ENCODE peak calls at places on chromosome X, in seven cellular contexts. R is AG04450, V is activated B cell treated with CpG ODN at 0.5 μM for 24 hours, X is astrocyte of the spinal cord, T is nephron progenitor cell, F is progenitor cell of endocrine pancreas, Q is cardiac fibroblast. N is an unnamed sample.

GRCh38 chrX:80812176-80812575 is 2.5 kb upstream of the BRWD3 start:
- DNase-seq in R (no peak), T (no peak), F (no peak), Q (peak), X (peak), V (no peak), N (peak)

GRCh38 chrX:40550069-40550468 is 30.7 kb upstream of the ATP6AP2 start:
- DNase-seq in F (no peak), R (no peak), T (no peak), Q (no peak), V (no peak), X (no peak), N (no peak)

GRCh38 chrX:13283512-13283911 is 36.3 kb downstream of the ATXN3L start:
- DNase-seq in Q (peak), X (no peak), T (no peak), R (no peak), V (no peak), F (no peak), N (no peak)

GRCh38 chrX:115958687-115959359 is 211.7 kb upstream of the AGTR2 start:
- DNase-seq in T (no peak), R (no peak), V (no peak), Q (no peak), X (no peak), F (no peak), N (no peak)

GRCh38 chrX:56248492-56248891 is 16.3 kb downstream of the KLF8 start:
- DNase-seq in F (peak), R (no peak), Q (peak), V (peak), T (peak), X (peak), N (no peak)

GRCh38 chrX:110951472-110952269 is 144.3 kb upstream of the PAK3 start:
- DNase-seq in R (no peak), T (no peak), V (no peak), Q (no peak), F (no peak), X (no peak), N (no peak)

GRCh38 chrX:93673869-93674271 is at the start of gene FAM133A:
- DNase-seq in V (no peak), F (no peak), X (peak), T (no peak), Q (peak), R (no peak), N (no peak)

GRCh38 chrX:136259543-136259942 is 8.3 kb upstream of the MAP7D3 start:
- DNase-seq in Q (peak), T (no peak), R (no peak), V (no peak), F (no peak), X (peak), N (no peak)

GRCh38 chrX:88604433-88605221 is 142.4 kb upstream of the CPXCR1 start:
- DNase-seq in R (no peak), X (peak), T (peak), F (peak), V (no peak), Q (peak), N (no peak)

GRCh38 chrX:136767104-136767941 is 13.4 kb downstream of the ARHGEF6 start:
- DNase-seq in V (peak), F (peak), X (peak), Q (peak), T (peak), R (no peak), N (peak)

GRCh38 chrX:26558719-26559386 is 342.9 kb downstream of the MAGEB5 start:
- DNase-seq in V (no peak), R (no peak), Q (no peak), T (no peak), X (no peak), F (no peak), N (no peak)

GRCh38 chrX:118373538-118373937 is 27.6 kb downstream of the WDR44 start:
- DNase-seq in Q (peak), T (no peak), F (no peak), R (no peak), X (no peak), V (no peak), N (no peak)

GRCh38 chrX:132292753-132293152 is 73.5 kb upstream of the RAP2C start:
- DNase-seq in F (no peak), Q (peak), V (no peak), R (peak), T (peak), X (peak), N (no peak)

GRCh38 chrX:120647127-120647526 is 17.3 kb upstream of the C1GALT1C1 start:
- DNase-seq in T (no peak), V (no peak), R (no peak), F (no peak), X (peak), Q (peak), N (no peak)

GRCh38 chrX:41824551-41824950 is 98.8 kb downstream of the CASK start:
- DNase-seq in R (no peak), F (no peak), V (no peak), X (peak), T (no peak), Q (peak), N (no peak)

GRCh38 chrX:14616876-14617275 is 87.5 kb downstream of the GLRA2 start:
- DNase-seq in X (no peak), T (no peak), R (peak), V (no peak), F (no peak), Q (peak), N (no peak)

GRCh38 chrX:114181195-114181594 is 402.7 kb upstream of the HTR2C start:
- DNase-seq in X (no peak), V (no peak), F (no peak), Q (no peak), T (no peak), R (no peak), N (no peak)

GRCh38 chrX:54029543-54030143 is 14.6 kb downstream of the PHF8 start:
- DNase-seq in X (no peak), Q (no peak), T (no peak), R (no peak), V (no peak), F (no peak), N (no peak)

GRCh38 chrX:134373736-134374135 is 86.2 kb upstream of the HPRT1 start:
- DNase-seq in T (no peak), X (no peak), V (no peak), R (no peak), F (no peak), Q (no peak), N (no peak)

GRCh38 chrX:400258-400657 is 13.6 kb upstream of the PPP2R3B start:
- DNase-seq in R (no peak), T (no peak), Q (no peak), X (no peak), V (no peak), F (no peak), N (no peak)
- TF ChIP-seq CTCF in R (no peak), T (no peak), Q (no peak), X (no peak), V (no peak), F (no peak), N (no peak)

GRCh38 chrX:48493890-48494364 is 14.9 kb upstream of the PORCN start:
- DNase-seq in F (no peak), X (peak), R (no peak), T (peak), Q (peak), V (no peak), N (no peak)
- TF ChIP-seq CTCF in F (peak), X (peak), R (peak), T (peak), Q (peak), V (no peak), N (no peak)

DNA sequence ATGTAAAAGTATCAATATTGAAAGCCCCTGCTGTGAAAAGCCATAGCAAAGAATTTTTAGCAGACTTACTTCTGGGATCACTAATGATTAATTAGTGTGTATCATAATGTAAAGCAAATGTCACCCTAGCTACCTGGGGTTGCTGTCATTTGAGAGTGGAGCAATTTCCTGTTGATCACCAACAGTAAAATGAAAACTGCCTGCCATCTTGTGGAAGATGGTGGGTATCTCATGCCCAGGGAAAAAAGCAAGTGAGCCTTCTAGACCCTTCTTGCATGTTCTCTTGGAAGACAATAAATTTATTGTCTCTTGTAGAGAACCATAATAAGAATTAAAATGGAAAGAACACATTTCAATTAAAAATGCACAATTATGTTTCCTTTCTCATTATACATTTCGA is 360.2 kb downstream of the ZIC3 start:
- DNase-seq in V (no peak), Q (no peak), F (no peak), R (no peak), X (peak), T (peak), N (no peak)
- TF ChIP-seq CTCF in V (no peak), Q (no peak), F (peak), R (no peak), X (peak), T (peak), N (no peak)

GRCh38 chrX:10006086-10006485 is 38.9 kb downstream of the CLDN34 start:
- DNase-seq in R (no peak), F (no peak), X (no peak), V (no peak), T (no peak), Q (no peak), N (no peak)
- TF ChIP-seq CTCF in R (no peak), F (no peak), X (no peak), V (no peak), T (no peak), Q (no peak), N (no peak)

DNA sequence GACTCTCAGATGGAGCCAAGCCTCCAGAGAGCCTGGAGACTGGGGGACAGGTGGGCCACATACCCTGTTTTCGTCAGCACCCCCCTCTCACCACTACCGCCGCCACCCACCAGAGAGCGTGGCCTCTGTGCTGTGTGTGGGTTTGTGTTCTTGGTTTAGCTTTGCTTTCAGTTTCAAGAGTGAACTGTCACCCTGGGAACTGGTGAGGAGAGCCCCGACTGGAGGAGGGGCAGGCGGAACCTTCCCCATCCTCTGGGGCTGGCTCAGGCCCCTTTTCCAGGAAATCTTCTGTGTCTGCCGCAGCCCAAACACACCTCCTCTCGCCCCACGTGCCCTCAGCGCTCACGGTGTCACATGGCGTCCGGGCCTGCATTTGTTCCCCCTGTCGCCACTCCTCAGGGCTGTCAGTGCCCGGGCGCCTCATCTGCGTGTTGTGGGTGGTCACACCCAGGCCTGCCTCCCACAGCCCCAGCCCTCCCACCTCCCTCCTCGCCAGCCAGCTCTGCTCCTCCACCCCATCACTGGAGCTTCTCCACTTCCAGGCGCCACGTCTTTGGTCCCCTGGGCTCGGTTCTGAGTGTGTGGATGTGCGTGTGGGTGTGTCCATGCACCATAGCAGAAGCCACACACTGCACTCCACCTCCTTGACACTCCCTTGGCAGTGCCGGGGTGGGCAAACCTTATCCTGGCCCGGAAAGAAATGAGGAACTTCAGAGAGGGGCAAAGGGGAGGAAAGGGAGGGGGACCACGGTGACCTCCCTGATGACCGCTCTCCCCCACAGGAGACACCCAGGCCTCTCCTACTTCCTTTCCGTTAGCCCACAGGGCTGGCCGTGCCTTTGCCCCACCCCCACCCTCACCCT is 27.8 kb downstream of the ELF4 start:
- DNase-seq in Q (no peak), T (no peak), R (no peak), V (peak), X (no peak), F (no peak), N (peak)
- TF ChIP-seq CTCF in Q (peak), T (no peak), R (no peak), V (no peak), X (no peak), F (no peak), N (peak)

DNA sequence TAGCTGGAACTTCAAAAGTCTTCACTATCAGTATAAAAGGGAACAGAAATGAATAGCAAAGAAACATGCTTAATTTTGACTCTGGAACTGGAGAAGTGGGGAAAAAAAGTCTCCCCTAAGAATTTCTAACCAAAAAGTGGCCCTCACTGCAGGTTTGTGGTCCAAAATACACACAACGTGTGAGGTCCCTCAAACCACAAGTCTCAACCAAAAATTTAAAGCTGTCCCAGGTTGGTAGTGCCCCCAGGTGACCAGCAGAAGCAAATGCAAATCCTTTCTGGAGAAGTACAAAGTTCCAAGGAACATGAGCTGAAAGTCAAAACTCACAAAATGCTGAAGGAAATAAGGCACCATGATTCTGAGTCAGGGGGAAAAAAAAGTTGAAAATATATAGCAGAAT is 23.6 kb upstream of the VAMP7 start:
- DNase-seq in V (no peak), Q (peak), T (no peak), F (no peak), R (no peak), X (no peak), N (no peak)
- TF ChIP-seq CTCF in V (no peak), Q (peak), T (no peak), F (peak), R (peak), X (peak), N (peak)

GRCh38 chrX:119486745-119487144 is 18.5 kb downstream of the SLC25A5 start:
- DNase-seq in T (no peak), Q (no peak), X (no peak), R (no peak), F (no peak), V (no peak), N (no peak)

GRCh38 chrX:119489212-119490074 is 21.2 kb downstream of the SLC25A5 start:
- DNase-seq in X (no peak), V (no peak), R (no peak), Q (no peak), F (no peak), T (no peak), N (no peak)

GRCh38 chrX:119482497-119483480 is 14.5 kb downstream of the SLC25A5 start:
- DNase-seq in F (peak), R (no peak), Q (peak), V (peak), X (peak), T (peak), N (peak)

GRCh38 chrX:119492463-119492862 is 24.2 kb downstream of the SLC25A5 start:
- DNase-seq in F (no peak), V (no peak), T (no peak), X (no peak), Q (no peak), R (no peak), N (no peak)

GRCh38 chrX:119488749-119489148 is 20.5 kb downstream of the SLC25A5 start:
- DNase-seq in Q (peak), R (no peak), V (no peak), F (no peak), X (peak), T (peak), N (no peak)
- TF ChIP-seq CTCF in Q (peak), R (peak), V (no peak), F (peak), X (peak), T (peak), N (peak)